ENCODE peak calls at places on chromosomes 6 and 20, in six cellular contexts. B is GM12891, M is KBM-7, Y is A673, P is ascending aorta, Z is B cell. R is an unnamed sample.

GRCh38 chr20:3808141-3808479 is 12.0 kb downstream of the CDC25B start:
- DNase-seq in B (no peak), M (no peak), Y (peak; percentile 62), Z (no peak), P (peak; percentile 93), R (no peak)

GRCh38 chr6:113396644-113397201 is 460.4 kb upstream of the MARCKS start:
- DNase-seq in Y (no peak), B (no peak), Z (no peak), M (no peak), P (no peak), R (no peak)

GRCh38 chr6:5179917-5180316 is 80.8 kb downstream of the LYRM4 start:
- DNase-seq in Z (no peak), Y (no peak), B (no peak), P (no peak), M (no peak), R (no peak)

GRCh38 chr20:35663516-35663812 is 1.2 kb downstream of the CPNE1 start:
- DNase-seq in M (no peak), B (no peak), Y (no peak), Z (no peak), P (no peak), R (no peak)

GRCh38 chr6:89989742-89990141 is 95.5 kb downstream of the GJA10 start:
- DNase-seq in B (no peak), Y (no peak), M (no peak), P (no peak), Z (no peak), R (no peak)

GRCh38 chr6:130625825-130626500 is 201.2 kb upstream of the SMLR1 start:
- DNase-seq in Y (peak; percentile 86), M (no peak), P (no peak), Z (no peak), B (peak; percentile 1), R (no peak)

GRCh38 chr6:161079566-161080262 is 88.1 kb downstream of the MAP3K4 start:
- DNase-seq in Y (no peak), Z (no peak), P (no peak), M (no peak), B (no peak), R (peak; percentile 15)

GRCh38 chr6:43175676-43176422 is 4.8 kb downstream of the SRF start:
- DNase-seq in B (no peak), P (no peak), Z (no peak), Y (no peak), M (no peak), R (no peak)

GRCh38 chr6:145139451-145139850 is 595.9 kb downstream of the EPM2A start:
- DNase-seq in P (no peak), Y (peak; percentile 72), B (no peak), Z (no peak), M (no peak), R (no peak)

GRCh38 chr6:87982134-87982533 is 65.5 kb upstream of the SPACA1 start:
- DNase-seq in M (no peak), Z (no peak), P (no peak), B (no peak), Y (no peak), R (no peak)

GRCh38 chr20:16491277-16491912 is 81.9 kb downstream of the KIF16B start:
- DNase-seq in B (no peak), Y (no peak), M (no peak), Z (peak; percentile 32), P (no peak), R (no peak)

GRCh38 chr6:1286972-1287600 is 24.8 kb upstream of the FOXQ1 start:
- DNase-seq in Z (no peak), B (no peak), M (peak; percentile 19), Y (no peak), P (no peak), R (no peak)

GRCh38 chr6:123168892-123169851 is 173.1 kb downstream of the CLVS2 start:
- DNase-seq in B (no peak), M (no peak), Z (no peak), Y (no peak), P (no peak), R (no peak)

GRCh38 chr20:61839912-61840441 is 225.7 kb downstream of the TAF4 start:
- DNase-seq in Z (no peak), M (no peak), B (no peak), Y (no peak), P (no peak), R (no peak)

GRCh38 chr20:31602779-31603441 is 2.2 kb upstream of the ID1 start:
- DNase-seq in M (peak; percentile 64), B (no peak), P (no peak), Y (peak; percentile 51), Z (peak; percentile 36), R (peak; percentile 75)

GRCh38 chr6:45112711-45113110 is 215.4 kb upstream of the RUNX2 start:
- DNase-seq in M (no peak), P (no peak), Z (no peak), B (no peak), Y (no peak), R (no peak)

GRCh38 chr6:141401168-141401567 is 731.6 kb upstream of the GJE1 start:
- DNase-seq in B (no peak), Z (no peak), P (no peak), Y (no peak), M (no peak), R (no peak)

GRCh38 chr6:111329882-111330633 is 153.0 kb downstream of the REV3L start:
- DNase-seq in B (no peak), Y (no peak), Z (no peak), P (no peak), M (no peak), R (no peak)

GRCh38 chr6:88910922-88911778 is 52.3 kb downstream of the RNGTT start:
- DNase-seq in B (no peak), M (peak; percentile 23), Z (no peak), Y (no peak), P (no peak), R (no peak)

GRCh38 chr6:30163090-30163917 is at the start of gene TRIM15:
- DNase-seq in Y (no peak), B (no peak), Z (no peak), M (peak; percentile 58), P (no peak), R (no peak)

GRCh38 chr6:33419580-33420492 is at the start of gene SYNGAP1:
- DNase-seq in P (peak; percentile 86), Y (peak; percentile 65), B (no peak), Z (no peak), M (no peak), R (no peak)

GRCh38 chr6:10424005-10424404 is 9.1 kb upstream of the TFAP2A start:
- DNase-seq in B (no peak), P (no peak), Z (no peak), M (no peak), Y (no peak), R (no peak)

GRCh38 chr6:28353981-28354676 is 4.4 kb downstream of the ZKSCAN3 start:
- DNase-seq in B (no peak), Y (no peak), P (no peak), M (no peak), Z (no peak), R (no peak)

GRCh38 chr20:55782861-55783260 is 222.5 kb downstream of the CBLN4 start:
- DNase-seq in P (no peak), Y (no peak), M (no peak), Z (no peak), B (no peak), R (no peak)

GRCh38 chr20:953742-954141 is 37.6 kb upstream of the ANGPT4 start:
- DNase-seq in P (no peak), Z (no peak), M (peak; percentile 21), B (no peak), Y (peak; percentile 40), R (no peak)

GRCh38 chr20:23257848-23258746 is 92.5 kb upstream of the NXT1 start:
- DNase-seq in P (peak; percentile 79), M (peak; percentile 25), B (no peak), Z (no peak), Y (peak; percentile 94), R (no peak)

GRCh38 chr6:27867051-27867940 is 44.9 kb downstream of the OR2B2 start:
- DNase-seq in Z (peak; percentile 86), P (peak; percentile 72), Y (peak; percentile 92), B (no peak), M (no peak), R (peak; percentile 88)

GRCh38 chr6:26020983-26021349 is 58.4 kb downstream of the TRIM38 start:
- DNase-seq in P (peak; percentile 89), Z (peak; percentile 76), Y (no peak), B (no peak), M (peak; percentile 92), R (peak; percentile 64)

GRCh38 chr6:70270287-70271005 is 32.4 kb downstream of the COL9A1 start:
- DNase-seq in M (no peak), B (no peak), Z (no peak), P (no peak), Y (peak; percentile 94), R (no peak)

R was measured in NK-92 treated with Interleukin-12 subunit alpha and Interleukin-12 subunit beta, amount 100 ng/mL, for 24 hours.